ENCODE peak calls at places on chromosomes 3 and 15, in ten cellular contexts. M is OCI-LY7, X is SJCRH30, W is esophagus muscularis mucosa, D is small intestine, G is HCT116, K is Karpas-422, Z is GM23338, O is substantia nigra, A is neural progenitor cell. P is an unnamed sample.

GRCh38 chr15:85582719-85583089 is 202.3 kb downstream of the AKAP13 start:
- DNase-seq in Z (no peak), M (peak), G (no peak), W (no peak), X (peak), K (no peak), A (no peak), D (peak), O (no peak), P (no peak)

GRCh38 chr3:179174898-179175297 is 26.7 kb downstream of the PIK3CA start:
- DNase-seq in G (no peak), A (peak), K (no peak), Z (peak), D (no peak), X (no peak), W (no peak), O (no peak), M (peak), P (no peak)

GRCh38 chr3:193830791-193831191 is 237.8 kb downstream of the OPA1 start:
- DNase-seq in Z (no peak), W (no peak), D (no peak), K (no peak), G (no peak), O (peak), X (peak), A (no peak), M (no peak), P (peak)

GRCh38 chr15:73900129-73900712 is 26.0 kb upstream of the LOXL1 start:
- DNase-seq in K (no peak), Z (no peak), G (no peak), W (no peak), D (no peak), M (no peak), O (no peak), X (no peak), A (no peak), P (peak)

GRCh38 chr15:85030301-85031049 is 48.8 kb downstream of the PDE8A start:
- DNase-seq in D (no peak), Z (no peak), K (no peak), O (no peak), X (no peak), M (no peak), A (no peak), G (no peak), W (no peak), P (peak)

GRCh38 chr3:73656241-73656890 is 31.6 kb upstream of the PDZRN3 start:
- DNase-seq in Z (no peak), X (no peak), D (no peak), K (no peak), A (no peak), O (no peak), G (no peak), M (no peak), W (no peak), P (no peak)

GRCh38 chr3:73120710-73121109 is 59.3 kb downstream of the EBLN2 start:
- DNase-seq in M (no peak), D (no peak), K (no peak), Z (no peak), G (no peak), A (no peak), W (no peak), X (no peak), O (no peak), P (no peak)

GRCh38 chr15:29570931-29571727 is 251.1 kb downstream of the TJP1 start:
- DNase-seq in M (no peak), Z (peak), W (peak), O (no peak), D (peak), A (peak), G (no peak), X (no peak), K (no peak), P (peak)

GRCh38 chr3:9088431-9089353 is 125.4 kb upstream of the RAD18 start:
- DNase-seq in W (no peak), G (no peak), K (no peak), M (no peak), Z (no peak), X (no peak), O (no peak), D (peak), A (no peak), P (no peak)

GRCh38 chr3:11568503-11569155 is 75.1 kb downstream of the VGLL4 start:
- DNase-seq in W (no peak), A (no peak), K (no peak), M (no peak), O (peak), G (peak), Z (no peak), D (no peak), X (no peak), P (no peak)

GRCh38 chr15:60962087-60962486 is 267.0 kb downstream of the RORA start:
- DNase-seq in G (no peak), X (no peak), D (no peak), K (no peak), A (no peak), Z (no peak), W (peak), M (no peak), O (no peak), P (peak)

GRCh38 chr15:47794266-47794914 is 77.1 kb downstream of the SEMA6D start:
- DNase-seq in D (no peak), A (no peak), M (no peak), O (no peak), G (no peak), Z (no peak), K (no peak), W (peak), X (no peak), P (no peak)

GRCh38 chr3:179421500-179421899 is 29.8 kb downstream of the GNB4 start:
- DNase-seq in X (peak), M (peak), G (no peak), Z (peak), D (no peak), A (peak), K (no peak), O (peak), W (no peak), P (peak)

GRCh38 chr15:70447081-70447480 is 316.3 kb downstream of the UACA start:
- DNase-seq in D (no peak), K (no peak), O (no peak), G (no peak), Z (no peak), X (no peak), M (no peak), W (no peak), A (no peak), P (no peak)

GRCh38 chr15:35980719-35981118 is 434.8 kb upstream of the DPH6 start:
- DNase-seq in Z (no peak), D (peak), O (no peak), M (no peak), X (no peak), G (no peak), K (no peak), W (no peak), A (no peak), P (no peak)

GRCh38 chr15:64521726-64522164 is 61.4 kb downstream of the ZNF609 start:
- DNase-seq in G (peak), A (peak), W (no peak), O (peak), K (no peak), D (peak), X (peak), M (no peak), Z (peak), P (peak)
- H3K27ac ChIP-seq in G (peak), A (no peak), W (peak), O (peak), K (peak), D (no peak), X (peak), M (no peak), Z (peak), P (peak)

DNA sequence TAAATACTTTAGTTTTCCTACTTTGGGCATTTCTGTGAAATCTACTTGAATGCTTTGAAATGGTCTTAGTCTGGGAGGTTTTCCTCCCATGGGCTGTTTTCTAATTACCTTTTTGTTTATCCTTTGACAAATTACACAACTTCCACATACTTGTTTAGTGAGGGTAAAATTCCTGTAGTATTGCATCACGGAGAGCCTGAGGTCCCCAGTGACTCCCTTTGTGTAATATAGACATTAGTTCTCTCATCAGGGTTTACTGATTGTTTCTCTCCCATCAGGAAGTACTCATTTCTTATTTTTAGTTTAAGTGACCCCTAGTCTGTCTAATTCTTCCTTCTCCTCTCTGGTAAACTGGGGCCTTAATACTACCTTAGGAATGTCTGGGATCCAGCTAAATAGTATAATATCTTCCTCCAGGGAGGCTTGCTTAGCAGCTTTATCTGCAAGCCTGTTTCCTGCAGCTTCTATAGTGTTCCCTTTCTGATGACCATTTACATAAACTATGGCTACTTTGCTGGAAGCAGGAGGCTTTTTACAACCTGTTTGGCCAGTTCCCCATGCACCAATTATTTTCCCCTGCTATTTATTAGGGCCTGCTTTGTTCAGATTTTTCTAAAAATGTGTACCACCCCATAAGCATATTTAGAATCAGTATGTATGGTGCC is 87.2 kb upstream of the XCR1 start:
- DNase-seq in O (no peak), Z (no peak), D (no peak), M (no peak), A (no peak), W (no peak), K (no peak), X (no peak), G (no peak), P (peak)
- H3K27ac ChIP-seq in O (no peak), Z (no peak), D (no peak), M (no peak), A (no peak), W (peak), K (no peak), X (no peak), G (no peak), P (no peak)

DNA sequence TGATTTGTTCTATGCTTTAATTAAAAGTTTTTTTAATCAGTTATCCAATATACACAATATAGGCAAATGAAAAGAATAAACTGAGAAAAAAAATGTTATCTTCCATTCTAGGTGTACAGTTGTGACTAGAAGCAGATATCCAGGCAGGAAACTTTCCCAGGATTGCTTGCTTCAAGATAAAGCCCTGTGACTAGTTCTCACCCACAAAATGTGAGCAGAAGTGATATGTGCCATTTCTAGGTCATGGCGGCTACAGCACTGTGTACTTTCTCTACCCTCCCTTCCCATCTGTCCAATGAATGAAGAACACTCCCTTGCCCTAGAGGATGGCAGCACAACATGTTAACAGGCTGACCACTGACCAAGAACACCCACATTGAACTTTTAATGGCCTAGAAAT is 110.5 kb upstream of the STT3B start:
- DNase-seq in W (no peak), K (no peak), A (no peak), X (no peak), D (no peak), Z (no peak), M (no peak), O (no peak), G (no peak), P (no peak)
- H3K27ac ChIP-seq in W (no peak), K (no peak), A (no peak), X (no peak), D (no peak), Z (no peak), M (no peak), O (no peak), G (no peak), P (no peak)

GRCh38 chr3:52246728-52247454 is 1.3 kb downstream of the PPM1M start:
- DNase-seq in W (no peak), X (no peak), O (no peak), M (no peak), D (no peak), A (no peak), K (peak), G (no peak), Z (no peak), P (no peak)

GRCh38 chr3:52245322-52246263 is at the start of gene PPM1M:
- DNase-seq in X (peak), W (no peak), M (no peak), Z (peak), K (peak), D (peak), O (no peak), A (peak), G (no peak), P (peak)

GRCh38 chr3:52247455-52248164 is 2.1 kb downstream of the PPM1M start:
- DNase-seq in M (no peak), A (no peak), G (no peak), D (no peak), X (no peak), Z (no peak), O (no peak), W (no peak), K (no peak), P (no peak)

GRCh38 chr3:52248165-52248541 is 2.6 kb downstream of the PPM1M start:
- DNase-seq in A (no peak), G (no peak), D (no peak), K (no peak), M (no peak), X (no peak), W (no peak), O (no peak), Z (no peak), P (no peak)

GRCh38 chr3:52246264-52246620 is 683 bp downstream of the PPM1M start:
- DNase-seq in G (no peak), M (no peak), K (peak), Z (no peak), X (no peak), O (no peak), D (no peak), W (no peak), A (no peak), P (no peak)
- H3K27ac ChIP-seq in G (peak), M (no peak), K (peak), Z (no peak), X (no peak), O (peak), D (peak), W (peak), A (no peak), P (no peak)

GRCh38 chr3:12796171-12797123 is at the start of gene CAND2:
- DNase-seq in X (peak), Z (peak), D (no peak), M (peak), O (peak), K (peak), A (peak), G (no peak), W (no peak), P (peak)

GRCh38 chr3:12798559-12799179 is 2.2 kb downstream of the CAND2 start:
- DNase-seq in Z (no peak), M (no peak), W (no peak), A (no peak), O (no peak), G (no peak), K (no peak), X (no peak), D (no peak), P (no peak)

GRCh38 chr3:12797124-12797891 is 828 bp downstream of the CAND2 start:
- DNase-seq in M (peak), Z (peak), W (no peak), G (no peak), A (no peak), X (no peak), D (no peak), K (peak), O (no peak), P (no peak)

GRCh38 chr3:12797892-12798558 is 1.5 kb downstream of the CAND2 start:
- DNase-seq in Z (no peak), M (peak), A (no peak), O (no peak), D (no peak), X (no peak), G (no peak), K (peak), W (no peak), P (no peak)

GRCh38 chr3:12799525-12800440 is 3.3 kb downstream of the CAND2 start:
- DNase-seq in A (no peak), X (no peak), M (no peak), W (no peak), D (no peak), G (no peak), K (peak), O (no peak), Z (no peak), P (no peak)
- H3K27ac ChIP-seq in A (no peak), X (no peak), M (no peak), W (peak), D (no peak), G (no peak), K (peak), O (no peak), Z (no peak), P (no peak)

DNA sequence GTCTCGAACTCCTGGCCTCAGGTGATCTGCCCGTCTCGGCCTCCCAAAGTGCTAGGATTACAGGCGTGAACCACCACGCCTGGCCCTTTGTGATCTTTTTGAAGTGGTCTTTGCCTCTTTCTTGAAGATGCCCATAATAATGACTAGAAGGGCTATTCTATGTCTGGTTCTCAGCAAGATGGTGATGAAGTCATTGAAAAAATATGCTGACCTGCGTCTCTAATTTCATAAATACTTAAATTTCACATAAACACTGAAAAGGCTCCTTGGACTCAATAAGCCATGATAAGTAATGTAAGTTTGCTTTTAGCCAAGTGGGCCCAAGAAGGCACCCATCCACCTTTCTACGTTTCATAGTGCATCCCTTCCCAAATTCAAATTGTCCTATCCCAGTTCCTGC is 775 bp upstream of the MAPK6 start:
- DNase-seq in Z (no peak), M (no peak), A (no peak), O (no peak), X (no peak), W (no peak), K (no peak), G (no peak), D (no peak), P (no peak)
- H3K27ac ChIP-seq in Z (peak), M (no peak), A (no peak), O (peak), X (peak), W (peak), K (no peak), G (peak), D (no peak), P (peak)

DNA sequence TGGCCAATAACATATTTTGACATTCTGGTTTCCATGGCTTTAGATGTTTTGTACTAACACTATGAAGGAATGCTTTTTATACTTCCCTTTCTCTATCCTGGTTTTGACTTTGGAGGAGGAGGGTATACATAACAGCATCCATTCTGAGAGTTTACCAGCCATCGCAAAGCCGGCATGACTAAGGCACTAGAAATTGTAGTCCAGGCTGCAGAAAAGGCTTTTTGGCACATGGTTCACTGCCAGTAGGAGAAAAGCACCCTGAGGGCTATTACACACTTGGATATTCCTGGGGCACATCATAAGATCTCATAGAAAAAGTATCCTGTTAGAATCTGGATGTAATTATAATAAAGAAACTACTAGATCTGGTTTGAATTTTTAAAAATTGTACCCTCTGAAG is 101.8 kb downstream of the STT3B start:
- DNase-seq in W (no peak), O (no peak), X (no peak), M (no peak), D (no peak), Z (no peak), G (no peak), K (no peak), A (no peak), P (no peak)
- H3K27ac ChIP-seq in W (no peak), O (no peak), X (no peak), M (no peak), D (no peak), Z (no peak), G (no peak), K (peak), A (no peak), P (no peak)

GRCh38 chr3:58153371-58153770 is 57.4 kb downstream of the DNASE1L3 start:
- DNase-seq in O (no peak), M (no peak), W (no peak), G (no peak), A (no peak), X (no peak), K (no peak), Z (no peak), D (no peak), P (no peak)
- H3K27ac ChIP-seq in O (no peak), M (no peak), W (peak), G (no peak), A (no peak), X (no peak), K (no peak), Z (no peak), D (no peak), P (no peak)

DNA sequence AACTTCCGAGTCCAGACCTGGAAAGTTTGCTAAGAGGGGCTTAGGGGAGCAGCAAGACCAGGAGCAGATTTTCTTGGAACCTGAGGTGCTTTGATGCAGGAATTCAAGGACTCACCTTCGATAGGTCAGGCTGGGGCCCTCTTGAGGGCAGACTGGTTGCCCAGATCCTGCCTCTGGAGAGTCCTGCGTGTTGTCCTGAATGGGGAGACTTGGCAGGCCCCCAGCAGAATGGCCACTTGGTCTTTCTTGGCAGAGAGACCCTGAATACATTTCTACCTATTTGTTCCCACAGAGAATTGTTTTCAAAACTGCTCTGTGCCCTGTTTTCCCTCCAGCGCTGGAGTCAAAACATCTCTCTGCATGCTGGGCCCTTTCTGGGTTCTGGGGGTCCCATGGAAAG is 4.2 kb downstream of the KLF13 start:
- DNase-seq in W (no peak), D (no peak), X (no peak), O (peak), Z (no peak), K (no peak), G (no peak), A (no peak), M (no peak), P (no peak)
- H3K27ac ChIP-seq in W (peak), D (no peak), X (no peak), O (peak), Z (no peak), K (peak), G (no peak), A (no peak), M (no peak), P (no peak)

DNA sequence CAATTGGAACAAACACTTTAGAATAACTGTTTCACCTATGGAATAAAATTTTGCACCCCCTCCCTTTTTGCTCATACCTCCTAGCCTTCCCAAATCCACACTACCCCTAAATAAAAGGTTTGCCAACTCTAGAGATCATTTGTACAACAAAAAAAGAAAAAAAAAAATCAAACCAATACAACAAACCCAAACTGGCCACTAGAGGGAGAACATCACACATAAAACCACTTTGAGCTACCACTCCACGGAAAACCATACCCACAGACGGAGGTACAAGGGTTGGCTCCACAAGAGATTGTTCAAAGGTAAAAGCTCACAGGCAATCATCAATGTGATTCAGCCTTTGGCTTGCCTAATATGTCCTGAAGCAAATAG is 47.6 kb downstream of the SETMAR start:
- DNase-seq in W (no peak), G (peak), D (peak), M (peak), O (no peak), X (peak), A (peak), Z (peak), K (peak), P (peak)
- H3K27ac ChIP-seq in W (peak), G (no peak), D (no peak), M (no peak), O (no peak), X (peak), A (no peak), Z (no peak), K (no peak), P (no peak)

P was measured in A673.